ENCODE peak calls at places on chromosomes 3 and 15, in seven cellular contexts. S is cardiac muscle cell, T is body of pancreas, E is right lobe of liver, B is vagina, D is mucosa of descending colon, J is kidney. X is an unnamed sample.

GRCh38 chr3:141083831-141084624 is 32.9 kb downstream of the SPSB4 start:
- DNase-seq in T (no peak), D (no peak), S (no peak), B (no peak), J (peak; percentile 12), E (no peak), X (peak; percentile 92)

GRCh38 chr3:46835059-46835458 is 28.2 kb downstream of the MYL3 start:
- DNase-seq in J (no peak), D (no peak), E (no peak), B (no peak), S (no peak), T (peak; percentile 35), X (no peak)

GRCh38 chr3:196789773-196790419 is 50.2 kb downstream of the PAK2 start:
- DNase-seq in B (no peak), S (no peak), D (no peak), J (no peak), T (no peak), E (no peak), X (no peak)

GRCh38 chr3:187954486-187955075 is 199.4 kb upstream of the LPP start:
- DNase-seq in J (no peak), B (no peak), S (peak; percentile 60), T (no peak), E (no peak), D (no peak), X (no peak)

GRCh38 chr15:86080302-86080701 is 631 bp downstream of the AGBL1 start:
- DNase-seq in T (no peak), B (no peak), E (no peak), S (no peak), D (no peak), J (no peak), X (no peak)

GRCh38 chr3:170636609-170637008 is 50.7 kb upstream of the SLC7A14 start:
- DNase-seq in D (no peak), J (no peak), S (no peak), E (no peak), T (no peak), B (no peak), X (no peak)

GRCh38 chr3:114411811-114412803 is 118.3 kb downstream of the TIGIT start:
- DNase-seq in B (no peak), T (no peak), E (no peak), J (no peak), D (no peak), S (peak; percentile 53), X (no peak)

GRCh38 chr3:185659942-185660921 is 74.1 kb downstream of the SENP2 start:
- DNase-seq in T (peak; percentile 83), D (peak; percentile 79), J (peak; percentile 81), E (peak; percentile 73), B (peak; percentile 87), S (peak; percentile 92), X (peak; percentile 75)

GRCh38 chr15:65303687-65304392 is 637 bp upstream of the RNU5B-1 start:
- DNase-seq in E (no peak), S (peak; percentile 70), D (peak; percentile 77), B (no peak), J (no peak), T (peak; percentile 81), X (peak; percentile 35)

GRCh38 chr3:6799264-6799915 is 61.5 kb upstream of the GRM7 start:
- DNase-seq in D (peak; percentile 35), J (no peak), T (peak; percentile 61), B (no peak), E (peak; percentile 49), S (peak; percentile 10), X (peak; percentile 37)

GRCh38 chr3:27312044-27312668 is 57.0 kb downstream of the NEK10 start:
- DNase-seq in E (no peak), B (no peak), D (no peak), T (no peak), S (peak; percentile 80), J (no peak), X (no peak)

GRCh38 chr15:72771329-72771725 is 12.2 kb downstream of the ADPGK start:
- DNase-seq in D (no peak), J (no peak), T (no peak), E (no peak), B (no peak), S (no peak), X (no peak)

GRCh38 chr3:27626596-27627118 is 95.5 kb downstream of the EOMES start:
- DNase-seq in S (no peak), E (no peak), B (no peak), J (no peak), T (no peak), D (no peak), X (no peak)

GRCh38 chr3:42730706-42731420 is 28.3 kb upstream of the HHATL start:
- DNase-seq in B (peak; percentile 82), E (no peak), D (no peak), S (no peak), T (no peak), J (no peak), X (no peak)

GRCh38 chr15:81027200-81027599 is 26.5 kb downstream of the TLNRD1 start:
- DNase-seq in E (no peak), S (no peak), D (no peak), J (no peak), T (no peak), B (no peak), X (no peak)

GRCh38 chr3:81249540-81250029 is 511.9 kb downstream of the GBE1 start:
- DNase-seq in J (no peak), S (peak; percentile 29), D (no peak), T (no peak), E (no peak), B (no peak), X (no peak)

GRCh38 chr3:144744473-144744872 is 772.9 kb downstream of the DIPK2A start:
- DNase-seq in E (no peak), S (no peak), J (no peak), D (no peak), B (no peak), T (no peak), X (no peak)

GRCh38 chr3:60337421-60337820 is 913.8 kb downstream of the FHIT start:
- DNase-seq in S (no peak), B (no peak), E (no peak), J (no peak), T (no peak), D (no peak), X (no peak)

GRCh38 chr3:11835028-11835639 is 11.6 kb downstream of the TAMM41 start:
- DNase-seq in J (no peak), S (peak; percentile 47), D (no peak), B (no peak), E (no peak), T (no peak), X (no peak)

GRCh38 chr3:156151824-156152428 is 31.5 kb downstream of the KCNAB1 start:
- DNase-seq in S (peak; percentile 85), D (peak; percentile 69), E (peak; percentile 56), T (peak; percentile 76), B (no peak), J (peak; percentile 77), X (peak; percentile 83)

GRCh38 chr15:55915876-55916567 is 77.4 kb downstream of the NEDD4 start:
- DNase-seq in B (no peak), T (no peak), D (no peak), S (peak; percentile 63), J (no peak), E (no peak), X (no peak)

GRCh38 chr15:55916666-55917409 is 76.6 kb downstream of the NEDD4 start:
- DNase-seq in S (peak; percentile 50), D (no peak), E (no peak), B (no peak), J (no peak), T (no peak), X (no peak)

GRCh38 chr15:55914446-55914845 is 79.0 kb downstream of the NEDD4 start:
- DNase-seq in J (no peak), T (no peak), D (no peak), S (peak; percentile 44), E (no peak), B (no peak), X (no peak)

GRCh38 chr15:55915221-55915620 is 78.2 kb downstream of the NEDD4 start:
- DNase-seq in S (peak; percentile 47), D (no peak), B (no peak), T (no peak), J (no peak), E (no peak), X (no peak)

GRCh38 chr15:55917881-55918296 is 75.5 kb downstream of the NEDD4 start:
- DNase-seq in T (no peak), J (no peak), B (no peak), S (peak; percentile 88), D (no peak), E (no peak), X (peak; percentile 39)
- TF ChIP-seq CTCF in T (peak; percentile 39), J (peak; percentile 43), B (no peak), S (peak; percentile 72), D (no peak), E (peak; percentile 60), X (peak; percentile 73)

GRCh38 chr3:64681827-64682226 is 6.0 kb downstream of the ADAMTS9 start:
- DNase-seq in S (no peak), D (no peak), E (no peak), B (no peak), T (no peak), J (no peak), X (no peak)
- H3K4me1 ChIP-seq in S (peaks cover 3% of the 10 kb centered on the region), D (peaks cover 5% of the 10 kb centered on the region), E (no peaks in the 10 kb centered on the region), B (peaks cover 4% of the 10 kb centered on the region), T (peaks cover 24% of the 10 kb centered on the region), J (peaks cover 12% of the 10 kb centered on the region), X (peaks cover 5% of the 10 kb centered on the region)

DNA sequence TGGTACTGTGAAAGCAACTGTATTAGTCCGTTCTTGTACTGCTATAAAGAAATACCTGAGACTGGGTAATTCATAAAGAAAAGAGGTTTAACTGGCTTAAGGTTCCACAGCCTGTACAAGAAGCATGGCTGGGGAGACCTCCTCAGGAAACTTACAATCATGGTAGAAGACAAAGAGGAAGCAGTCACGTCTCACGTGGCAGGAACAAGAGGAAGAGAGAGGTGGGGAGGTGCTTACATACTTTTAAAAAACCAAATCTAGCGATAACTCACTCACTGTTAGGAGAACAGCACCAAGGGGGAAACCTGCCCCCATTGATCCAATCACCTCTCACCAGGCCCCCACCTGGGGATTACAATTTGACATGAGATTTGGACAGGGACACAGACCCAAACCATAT is 48.9 kb downstream of the IQGAP1 start:
- DNase-seq in J (no peak), E (no peak), D (no peak), B (no peak), S (no peak), T (no peak), X (no peak)
- H3K36me3 ChIP-seq in J (no peaks in the 10 kb centered on the region), E (peaks cover 3% of the 10 kb centered on the region), D (peaks cover 5% of the 10 kb centered on the region), B (no peaks in the 10 kb centered on the region), S (no peaks in the 10 kb centered on the region), T (peaks cover 2% of the 10 kb centered on the region), X (peaks cover 9% of the 10 kb centered on the region)

DNA sequence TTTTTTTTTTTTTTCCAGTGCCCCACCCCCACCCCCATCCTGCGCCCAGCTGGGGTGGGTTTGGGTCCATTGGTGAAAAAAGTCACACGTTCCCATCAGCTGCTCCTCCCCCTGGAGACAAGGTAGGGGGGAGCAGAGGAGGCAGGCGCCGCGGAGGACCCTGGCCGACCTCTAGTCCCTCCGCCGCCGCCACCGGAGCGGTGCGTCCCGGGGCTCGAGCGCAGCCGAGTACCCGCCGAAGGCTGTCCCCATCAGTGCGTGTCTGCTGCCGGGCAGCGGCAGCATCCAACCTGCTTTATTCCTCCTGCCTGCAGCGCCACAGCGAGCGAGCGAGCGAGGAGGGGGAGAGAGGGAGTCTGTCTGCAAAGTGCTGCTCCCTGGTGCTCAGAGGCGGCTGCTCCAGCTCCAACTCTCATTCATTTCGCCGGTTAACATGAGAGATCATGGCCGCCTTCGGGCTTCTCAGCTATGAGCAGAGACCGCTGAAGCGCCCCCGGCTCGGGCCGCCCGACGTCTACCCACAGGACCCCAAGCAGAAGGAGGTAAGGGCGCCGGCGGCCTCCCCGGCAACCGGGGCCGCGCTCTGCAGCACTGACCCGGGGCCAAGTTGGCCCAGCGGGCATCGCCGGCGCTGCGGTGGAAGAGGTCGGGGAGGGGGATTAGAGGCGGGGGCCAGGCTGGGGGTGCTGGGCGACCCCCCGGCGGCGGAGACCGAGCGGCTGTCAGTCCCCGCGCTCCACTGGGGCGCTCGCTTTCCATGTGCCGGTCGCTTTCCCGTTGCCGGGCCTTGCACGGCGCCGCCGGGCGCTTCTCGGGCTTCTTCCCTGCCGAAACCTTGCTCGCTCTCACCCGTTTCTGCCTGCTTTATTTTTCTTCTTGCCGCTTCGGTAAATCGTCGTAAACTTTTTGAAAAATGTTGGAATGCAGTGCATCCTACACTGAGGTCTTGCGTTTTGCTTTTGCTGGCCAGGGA is 1.3 kb downstream of the MED12L start:
- DNase-seq in S (peak; percentile 91), B (no peak), E (peak; percentile 63), D (peak; percentile 70), J (peak; percentile 92), T (peak; percentile 66), X (peak; percentile 90)
- TF ChIP-seq CTCF in S (peak; percentile 64), B (no peak), E (peak; percentile 45), D (no peak), J (peak; percentile 25), T (peak; percentile 48), X (peak; percentile 57)